ENCODE peak calls at places on chromosomes 1 and 21, in four cellular contexts. R, O, B and P are unnamed samples.

GRCh38 chr21:31559368-31560119 is 99.9 kb upstream of the SOD1 start:
- DNase-seq in R (peak; percentile 75), O (peak; percentile 98), B (peak; percentile 97), P (peak; percentile 46)

GRCh38 chr21:44617071-44617501 is 5.2 kb downstream of the KRTAP10-8 start:
- DNase-seq in R (no peak), O (no peak), B (no peak), P (no peak)

GRCh38 chr1:181075727-181076350 is 12.7 kb upstream of the IER5 start:
- DNase-seq in R (no peak), O (peak; percentile 34), B (no peak), P (no peak)

GRCh38 chr1:7591565-7591964 is 179.5 kb upstream of the VAMP3 start:
- DNase-seq in R (no peak), O (no peak), B (no peak), P (no peak)

GRCh38 chr1:156379420-156380165 is 10.6 kb downstream of the RHBG start:
- DNase-seq in R (no peak), O (peak; percentile 52), B (peak; percentile 17), P (no peak)

GRCh38 chr1:67616394-67616985 is 68.5 kb upstream of the GADD45A start:
- DNase-seq in R (no peak), O (no peak), B (peak; percentile 45), P (no peak)

GRCh38 chr1:188281927-188282326 is 1453.2 kb downstream of the PLA2G4A start:
- DNase-seq in R (no peak), O (no peak), B (no peak), P (no peak)

GRCh38 chr1:1001631-1002300 is 1.9 kb upstream of the HES4 start:
- DNase-seq in R (peak; percentile 57), O (peak; percentile 84), B (peak; percentile 53), P (peak; percentile 77)

GRCh38 chr21:36784942-36785341 is 86.0 kb downstream of the SIM2 start:
- DNase-seq in R (no peak), O (peak; percentile 45), B (no peak), P (no peak)

GRCh38 chr21:36698160-36699025 is 522 bp upstream of the SIM2 start:
- DNase-seq in R (no peak), O (peak; percentile 69), B (no peak), P (no peak)

GRCh38 chr21:46552274-46552673 is 52.6 kb downstream of the S100B start:
- DNase-seq in R (no peak), O (no peak), B (no peak), P (no peak)

GRCh38 chr21:17146426-17146825 is 366.4 kb upstream of the CXADR start:
- DNase-seq in R (no peak), O (no peak), B (no peak), P (no peak)

DNA sequence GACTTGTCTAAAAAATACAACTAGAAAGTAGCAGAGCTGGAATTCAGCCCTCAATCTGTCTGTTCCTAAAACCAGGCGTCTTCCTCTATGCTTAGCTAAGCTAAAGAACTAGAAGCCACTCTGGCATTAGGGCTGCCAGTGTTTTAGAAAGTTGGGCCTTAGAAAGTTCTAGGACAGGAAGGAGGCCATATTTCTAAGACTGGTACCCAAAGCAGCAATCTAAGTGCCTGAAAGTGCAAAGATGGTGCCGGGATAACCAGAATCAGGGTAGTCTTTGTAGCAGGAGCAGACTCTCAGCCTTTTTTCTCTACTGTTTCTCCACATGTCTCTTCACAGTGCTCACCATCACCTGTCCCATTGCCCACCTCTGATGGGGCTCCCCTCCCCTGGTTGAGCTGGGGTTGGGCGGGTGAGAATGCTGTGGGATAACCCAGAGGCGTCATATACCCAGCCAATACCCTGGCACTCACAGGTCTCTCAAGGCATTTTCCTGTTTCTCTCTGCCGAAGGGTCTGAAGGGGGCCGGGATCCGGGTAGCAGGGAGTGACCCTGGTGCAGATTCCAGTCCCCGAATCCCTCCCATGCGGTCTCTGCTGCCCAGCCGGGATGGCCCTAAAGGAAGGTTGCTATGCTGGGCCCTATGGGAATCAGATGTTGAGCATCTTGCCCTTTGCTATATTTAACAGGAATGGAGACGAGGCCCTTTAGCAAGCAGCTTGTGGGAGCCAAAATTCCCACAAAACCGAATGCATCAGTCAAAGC is 1.1 kb upstream of the RCSD1 start:
- DNase-seq in R (no peak), O (no peak), B (no peak), P (no peak)
- TF ChIP-seq CTCF in R (no peak), O (no peak), B (no peak), P (no peak)

DNA sequence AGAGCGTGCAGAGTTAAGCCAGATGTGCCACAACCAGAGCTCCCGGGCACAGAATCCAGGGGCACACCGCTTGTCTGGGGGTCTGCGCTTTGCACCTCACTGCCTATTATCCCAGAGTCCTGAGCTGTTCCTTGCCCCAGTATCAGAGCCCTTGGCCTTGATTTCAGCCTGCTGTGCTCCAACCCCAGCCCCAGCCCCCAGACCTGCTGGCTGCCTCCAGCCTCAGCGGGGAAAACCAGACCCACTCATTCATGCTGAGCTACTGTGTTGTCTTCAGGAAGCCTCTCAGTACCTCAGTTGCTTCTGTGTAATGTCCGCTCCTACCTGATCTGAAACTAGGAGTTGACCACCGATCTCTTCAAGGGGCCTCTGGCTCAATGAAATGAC is 1.1 kb downstream of the IKBKE start:
- DNase-seq in R (no peak), O (no peak), B (no peak), P (no peak)
- H3K27ac ChIP-seq in R (no peak overlapping the region), O (no peak overlapping the region), B (no peak overlapping the region), P (peak overlapping the region; percentile 6)

DNA sequence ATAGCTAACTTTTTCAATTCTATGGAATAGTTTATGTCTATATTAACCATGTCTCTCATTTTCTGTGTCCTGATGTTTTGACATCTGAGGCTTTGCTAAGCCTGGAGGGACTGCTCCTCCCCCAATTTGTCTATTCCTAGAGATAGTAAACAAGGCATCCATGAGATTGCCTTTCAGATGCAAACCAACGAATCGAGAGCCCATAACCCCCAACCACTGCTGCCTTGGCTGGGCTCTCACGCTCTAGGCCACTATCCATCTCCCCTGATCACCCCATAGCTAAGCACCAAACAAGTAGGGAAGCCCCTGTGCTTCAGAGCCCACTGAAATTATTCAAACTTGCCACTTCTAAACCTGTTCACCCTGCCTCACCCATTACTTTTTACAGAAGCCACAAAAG is 437.7 kb downstream of the SETD4 start:
- DNase-seq in R (no peak), O (no peak), B (no peak), P (no peak)
- H3K4me3 ChIP-seq in R (no peak overlapping the region), O (no peak overlapping the region), B (no peak overlapping the region), P (no peak overlapping the region)

GRCh38 chr1:115793162-115793561 is 24.6 kb upstream of the CASQ2 start:
- DNase-seq in R (no peak), O (no peak), B (no peak), P (no peak)
- TF ChIP-seq CTCF in R (no peak), O (no peak), B (no peak), P (no peak)

DNA sequence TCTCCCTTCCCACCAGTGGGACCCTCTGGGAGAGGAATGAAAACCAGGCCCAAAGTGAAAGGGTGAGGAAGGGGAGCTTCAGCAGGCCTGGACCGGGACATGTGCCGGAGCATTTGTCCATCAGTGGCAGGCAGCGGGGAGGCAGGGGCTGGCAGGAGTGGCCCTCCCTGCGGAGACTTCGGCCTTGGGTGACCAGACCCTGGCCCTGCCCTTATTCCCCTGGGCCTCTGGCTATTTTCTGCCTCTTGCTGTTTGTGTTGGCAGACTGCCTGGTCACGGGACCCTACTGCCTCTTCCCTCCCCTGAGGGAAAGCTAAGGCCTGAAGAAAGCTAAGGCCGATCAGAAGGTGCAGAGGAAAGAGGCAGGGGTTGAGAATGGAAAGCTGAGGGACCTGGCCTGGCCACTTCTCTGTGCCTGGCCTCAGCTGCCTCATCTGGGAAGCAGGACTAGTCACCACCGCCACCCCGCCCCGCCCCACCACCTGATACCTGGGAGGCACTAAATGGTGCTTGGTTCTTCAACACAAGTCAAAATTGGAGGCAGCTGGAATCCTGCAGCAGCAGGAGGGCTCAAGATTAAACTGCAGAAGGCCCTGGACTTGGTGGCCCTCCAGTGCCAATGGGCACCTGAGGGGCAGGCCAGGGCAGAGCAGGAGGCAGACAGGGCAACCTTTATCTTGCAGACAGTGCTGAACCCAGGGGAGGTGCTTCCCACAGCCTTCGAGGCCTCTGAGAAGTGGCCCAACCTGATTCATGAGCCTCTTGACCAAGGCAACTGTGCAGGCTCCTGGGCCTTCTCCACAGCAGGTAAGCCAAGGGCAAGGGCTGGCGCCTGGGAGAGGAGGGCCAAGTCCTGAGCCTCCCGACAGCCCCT is 7.9 kb downstream of the TINAGL1 start:
- DNase-seq in R (peak; percentile 96), O (no peak), B (no peak), P (peak; percentile 95)
- H3K27ac ChIP-seq in R (peak overlapping the region; percentile 71), O (no peak overlapping the region), B (no peak overlapping the region), P (peak overlapping the region; percentile 91)

GRCh38 chr1:40861227-40862003 is 748 bp downstream of the CITED4 start:
- DNase-seq in R (peak; percentile 56), O (peak; percentile 79), B (peak; percentile 58), P (peak; percentile 57)
- H3K4me3 ChIP-seq in R (peak overlapping the region; percentile 71), O (peak overlapping the region; percentile 60), B (peak overlapping the region; percentile 49), P (peak overlapping the region; percentile 61)

GRCh38 chr1:243325305-243325890 is 69.6 kb downstream of the SDCCAG8 start:
- DNase-seq in R (no peak), O (peak; percentile 42), B (peak; percentile 52), P (no peak)
- TF ChIP-seq CTCF in R (peak; percentile 64), O (peak; percentile 88), B (peak; percentile 56), P (peak; percentile 57)

GRCh38 chr21:28669978-28670377 is 322.7 kb downstream of the LTN1 start:
- DNase-seq in R (no peak), O (no peak), B (no peak), P (no peak)

GRCh38 chr21:28674807-28675206 is 317.9 kb downstream of the LTN1 start:
- DNase-seq in R (no peak), O (no peak), B (no peak), P (no peak)

GRCh38 chr21:28671549-28672195 is 321.0 kb downstream of the LTN1 start:
- DNase-seq in R (no peak), O (no peak), B (no peak), P (no peak)

GRCh38 chr21:28675265-28676041 is 317.2 kb downstream of the LTN1 start:
- DNase-seq in R (no peak), O (no peak), B (peak; percentile 51), P (no peak)
- H3K27ac ChIP-seq in R (no peak overlapping the region), O (no peak overlapping the region), B (no peak overlapping the region), P (no peak overlapping the region)

DNA sequence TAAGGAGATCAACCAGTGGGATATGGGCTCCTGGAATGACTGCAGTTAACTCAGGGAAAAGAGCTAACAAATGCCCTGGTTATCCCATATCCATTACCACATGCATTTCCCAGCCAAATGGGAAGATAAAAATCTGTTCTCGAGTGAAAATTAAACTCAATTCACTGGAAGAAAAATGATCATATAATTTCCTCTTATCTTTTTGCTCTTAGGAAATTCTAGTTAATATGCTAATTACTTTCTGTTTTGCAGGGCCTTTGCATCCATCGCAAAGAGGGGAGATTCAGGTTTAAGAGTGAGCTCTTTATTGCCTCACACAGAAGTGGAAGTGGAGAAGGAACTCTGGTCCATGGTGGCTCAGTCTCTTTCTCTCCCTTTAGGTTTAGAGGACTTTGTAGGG is 3.9 kb upstream of the IL24 start:
- DNase-seq in R (no peak), O (no peak), B (no peak), P (no peak)
- H3K4me3 ChIP-seq in R (no peak overlapping the region), O (no peak overlapping the region), B (no peak overlapping the region), P (no peak overlapping the region)